ENCODE peak calls at places on chromosomes 12 and 14, in nine cellular contexts. One of them, this sample, is unnamed.

GRCh38 chr12:3950714-3951320 is 77.6 kb upstream of the PARP11 start:
- DNase-seq in foreskin fibroblast: no peak
- DNase-seq in body of pancreas: no peak
- DNase-seq in HFF-Myc: no peak
- DNase-seq in lower leg skin: no peak
- DNase-seq in PC-3: no peak
- DNase-seq in CD8-positive, alpha-beta T cell: no peak
- DNase-seq in K562: no peak
- DNase-seq in AG10803: no peak
- DNase-seq in this sample: peak

GRCh38 chr12:112188130-112188830 is 62.9 kb downstream of the TRAFD1 start:
- DNase-seq in foreskin fibroblast: no peak
- DNase-seq in body of pancreas: no peak
- DNase-seq in HFF-Myc: no peak
- DNase-seq in lower leg skin: no peak
- DNase-seq in PC-3: no peak
- DNase-seq in CD8-positive, alpha-beta T cell: no peak
- DNase-seq in K562: no peak
- DNase-seq in AG10803: no peak
- DNase-seq in this sample: no peak

GRCh38 chr14:77991128-77991772 is 178.9 kb upstream of the NRXN3 start:
- DNase-seq in foreskin fibroblast: no peak
- DNase-seq in body of pancreas: no peak
- DNase-seq in HFF-Myc: no peak
- DNase-seq in lower leg skin: no peak
- DNase-seq in PC-3: no peak
- DNase-seq in CD8-positive, alpha-beta T cell: no peak
- DNase-seq in K562: no peak
- DNase-seq in AG10803: no peak
- DNase-seq in this sample: peak

GRCh38 chr14:96083667-96084320 is 44.6 kb downstream of the C14orf132 start:
- DNase-seq in foreskin fibroblast: no peak
- DNase-seq in body of pancreas: peak
- DNase-seq in HFF-Myc: no peak
- DNase-seq in lower leg skin: no peak
- DNase-seq in PC-3: peak
- DNase-seq in CD8-positive, alpha-beta T cell: no peak
- DNase-seq in K562: no peak
- DNase-seq in AG10803: no peak
- DNase-seq in this sample: no peak

GRCh38 chr12:130161261-130162231 is 718 bp upstream of the FZD10 start:
- DNase-seq in foreskin fibroblast: peak
- DNase-seq in body of pancreas: peak
- DNase-seq in HFF-Myc: no peak
- DNase-seq in lower leg skin: peak
- DNase-seq in PC-3: no peak
- DNase-seq in CD8-positive, alpha-beta T cell: no peak
- DNase-seq in K562: no peak
- DNase-seq in AG10803: no peak
- DNase-seq in this sample: no peak

GRCh38 chr12:20109667-20110066 is 258.7 kb upstream of the PDE3A start:
- DNase-seq in foreskin fibroblast: no peak
- DNase-seq in body of pancreas: no peak
- DNase-seq in HFF-Myc: no peak
- DNase-seq in lower leg skin: no peak
- DNase-seq in PC-3: no peak
- DNase-seq in CD8-positive, alpha-beta T cell: no peak
- DNase-seq in K562: no peak
- DNase-seq in AG10803: no peak
- DNase-seq in this sample: no peak

GRCh38 chr14:74611672-74612345 is at the start of gene LTBP2:
- DNase-seq in foreskin fibroblast: peak
- DNase-seq in body of pancreas: peak
- DNase-seq in HFF-Myc: no peak
- DNase-seq in lower leg skin: peak
- DNase-seq in PC-3: peak
- DNase-seq in CD8-positive, alpha-beta T cell: peak
- DNase-seq in K562: peak
- DNase-seq in AG10803: no peak
- DNase-seq in this sample: no peak

GRCh38 chr12:113757223-113758002 is 208.7 kb downstream of the RBM19 start:
- DNase-seq in foreskin fibroblast: peak
- DNase-seq in body of pancreas: no peak
- DNase-seq in HFF-Myc: no peak
- DNase-seq in lower leg skin: no peak
- DNase-seq in PC-3: peak
- DNase-seq in CD8-positive, alpha-beta T cell: no peak
- DNase-seq in K562: no peak
- DNase-seq in AG10803: no peak
- DNase-seq in this sample: no peak

GRCh38 chr12:116495260-116495659 is 63.9 kb upstream of the MAP1LC3B2 start:
- DNase-seq in foreskin fibroblast: peak
- DNase-seq in body of pancreas: peak
- DNase-seq in HFF-Myc: peak
- DNase-seq in lower leg skin: no peak
- DNase-seq in PC-3: peak
- DNase-seq in CD8-positive, alpha-beta T cell: no peak
- DNase-seq in K562: no peak
- DNase-seq in AG10803: peak
- DNase-seq in this sample: no peak

GRCh38 chr12:132150780-132151144 is 6.5 kb downstream of the NOC4L start:
- DNase-seq in foreskin fibroblast: no peak
- DNase-seq in body of pancreas: no peak
- DNase-seq in HFF-Myc: no peak
- DNase-seq in lower leg skin: no peak
- DNase-seq in PC-3: no peak
- DNase-seq in CD8-positive, alpha-beta T cell: no peak
- DNase-seq in K562: no peak
- DNase-seq in AG10803: no peak
- DNase-seq in this sample: no peak

GRCh38 chr14:59028476-59029202 is 159.8 kb upstream of the DAAM1 start:
- DNase-seq in foreskin fibroblast: peak
- DNase-seq in body of pancreas: peak
- DNase-seq in HFF-Myc: peak
- DNase-seq in lower leg skin: peak
- DNase-seq in PC-3: peak
- DNase-seq in CD8-positive, alpha-beta T cell: no peak
- DNase-seq in K562: peak
- DNase-seq in AG10803: peak
- DNase-seq in this sample: peak

GRCh38 chr12:54051916-54052744 is 1.5 kb upstream of the HOXC4 start:
- DNase-seq in foreskin fibroblast: no peak
- DNase-seq in body of pancreas: no peak
- DNase-seq in HFF-Myc: no peak
- DNase-seq in lower leg skin: no peak
- DNase-seq in PC-3: peak
- DNase-seq in CD8-positive, alpha-beta T cell: no peak
- DNase-seq in K562: no peak
- DNase-seq in AG10803: no peak
- DNase-seq in this sample: no peak

GRCh38 chr12:93819048-93819491 is 141.9 kb downstream of the CRADD start:
- DNase-seq in foreskin fibroblast: peak
- DNase-seq in body of pancreas: peak
- DNase-seq in HFF-Myc: no peak
- DNase-seq in lower leg skin: peak
- DNase-seq in PC-3: no peak
- DNase-seq in CD8-positive, alpha-beta T cell: no peak
- DNase-seq in K562: no peak
- DNase-seq in AG10803: peak
- DNase-seq in this sample: no peak

GRCh38 chr12:42648061-42648460 is 58.5 kb upstream of the PRICKLE1 start:
- DNase-seq in foreskin fibroblast: no peak
- DNase-seq in body of pancreas: no peak
- DNase-seq in HFF-Myc: no peak
- DNase-seq in lower leg skin: no peak
- DNase-seq in PC-3: no peak
- DNase-seq in CD8-positive, alpha-beta T cell: no peak
- DNase-seq in K562: no peak
- DNase-seq in AG10803: no peak
- DNase-seq in this sample: no peak

GRCh38 chr14:69685716-69686115 is 74.3 kb downstream of the SUSD6 start:
- DNase-seq in foreskin fibroblast: peak
- DNase-seq in body of pancreas: peak
- DNase-seq in HFF-Myc: no peak
- DNase-seq in lower leg skin: peak
- DNase-seq in PC-3: peak
- DNase-seq in CD8-positive, alpha-beta T cell: no peak
- DNase-seq in K562: no peak
- DNase-seq in AG10803: peak
- DNase-seq in this sample: no peak

GRCh38 chr12:31756977-31757420 is 28.2 kb upstream of the AMN1 start:
- DNase-seq in foreskin fibroblast: peak
- DNase-seq in body of pancreas: no peak
- DNase-seq in HFF-Myc: no peak
- DNase-seq in lower leg skin: no peak
- DNase-seq in PC-3: peak
- DNase-seq in CD8-positive, alpha-beta T cell: no peak
- DNase-seq in K562: no peak
- DNase-seq in AG10803: no peak
- DNase-seq in this sample: no peak

GRCh38 chr14:22824711-22825359 is 4.9 kb upstream of the MRPL52 start:
- DNase-seq in foreskin fibroblast: peak
- DNase-seq in body of pancreas: peak
- DNase-seq in HFF-Myc: peak
- DNase-seq in lower leg skin: peak
- DNase-seq in PC-3: peak
- DNase-seq in CD8-positive, alpha-beta T cell: no peak
- DNase-seq in K562: peak
- DNase-seq in AG10803: peak
- DNase-seq in this sample: peak

GRCh38 chr12:52362118-52362726 is 5.1 kb downstream of the KRT85 start:
- DNase-seq in foreskin fibroblast: no peak
- DNase-seq in body of pancreas: no peak
- DNase-seq in HFF-Myc: no peak
- DNase-seq in lower leg skin: peak
- DNase-seq in PC-3: no peak
- DNase-seq in CD8-positive, alpha-beta T cell: no peak
- DNase-seq in K562: peak
- DNase-seq in AG10803: no peak
- DNase-seq in this sample: no peak

GRCh38 chr14:32397871-32398640 is 69.0 kb downstream of the AKAP6 start:
- DNase-seq in foreskin fibroblast: peak
- DNase-seq in body of pancreas: no peak
- DNase-seq in HFF-Myc: no peak
- DNase-seq in lower leg skin: no peak
- DNase-seq in PC-3: peak
- DNase-seq in CD8-positive, alpha-beta T cell: no peak
- DNase-seq in K562: no peak
- DNase-seq in AG10803: peak
- DNase-seq in this sample: no peak

DNA sequence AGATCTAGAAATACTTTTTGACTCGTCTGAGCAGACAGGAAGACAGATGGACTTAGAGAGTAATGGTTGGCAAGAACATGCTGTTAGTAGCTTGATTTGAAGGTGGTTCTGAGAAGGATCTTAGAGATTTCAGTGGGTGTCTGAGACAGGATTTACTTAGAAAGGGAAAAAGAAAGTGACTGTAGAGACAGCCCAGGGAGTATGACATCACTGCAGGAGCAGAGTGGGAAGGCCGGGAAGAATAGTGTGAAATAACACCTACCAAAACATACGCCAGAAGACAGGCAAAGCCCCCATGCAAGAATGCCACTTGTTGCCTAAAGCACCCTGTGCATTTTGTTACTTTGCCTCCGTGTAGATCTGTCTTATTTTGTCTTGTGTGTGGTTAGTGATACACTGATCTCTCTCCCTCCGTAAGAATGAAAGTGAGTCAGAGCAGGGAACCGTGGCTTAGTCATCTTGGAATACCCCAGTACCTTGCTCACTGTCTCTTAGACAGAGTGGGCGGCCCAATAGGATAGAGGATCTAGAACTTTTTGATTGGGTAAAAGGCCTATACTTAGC is 161.3 kb upstream of the IFNG-AS1 start:
- DNase-seq in foreskin fibroblast: peak
- DNase-seq in body of pancreas: peak
- DNase-seq in HFF-Myc: peak
- DNase-seq in lower leg skin: no peak
- DNase-seq in PC-3: peak
- DNase-seq in CD8-positive, alpha-beta T cell: no peak
- DNase-seq in K562: no peak
- DNase-seq in AG10803: peak
- DNase-seq in this sample: no peak
- H3K4me3 ChIP-seq in foreskin fibroblast: peak
- H3K4me3 ChIP-seq in body of pancreas: no peak
- H3K4me3 ChIP-seq in HFF-Myc: peak
- H3K4me3 ChIP-seq in lower leg skin: no peak
- H3K4me3 ChIP-seq in PC-3: peak
- H3K4me3 ChIP-seq in CD8-positive, alpha-beta T cell: no peak
- H3K4me3 ChIP-seq in K562: no peak
- H3K4me3 ChIP-seq in AG10803: peak
- H3K4me3 ChIP-seq in this sample: no peak

DNA sequence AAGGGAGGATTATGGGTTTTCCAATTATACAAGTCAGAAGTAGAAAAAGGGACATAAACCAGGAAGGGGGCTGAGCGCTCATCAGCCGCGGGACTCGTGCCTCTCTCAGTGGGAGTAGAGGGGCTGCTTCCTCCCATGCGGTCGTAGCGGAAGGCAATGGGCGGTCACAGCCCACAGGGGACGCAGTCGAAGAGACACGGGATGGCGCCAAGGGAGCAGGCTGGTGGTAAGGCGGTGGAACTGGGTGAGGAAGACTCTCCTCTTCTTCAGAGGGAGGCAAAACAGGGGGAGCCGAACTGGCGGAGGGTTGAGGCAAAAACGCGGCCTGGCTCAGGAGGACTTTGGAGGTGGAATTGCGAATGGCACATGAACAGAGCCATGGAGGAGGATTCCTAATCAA is 677.7 kb downstream of the TMEM121 start:
- DNase-seq in foreskin fibroblast: no peak
- DNase-seq in body of pancreas: no peak
- DNase-seq in HFF-Myc: no peak
- DNase-seq in lower leg skin: no peak
- DNase-seq in PC-3: no peak
- DNase-seq in CD8-positive, alpha-beta T cell: no peak
- DNase-seq in K562: peak
- DNase-seq in AG10803: no peak
- DNase-seq in this sample: no peak
- H3K4me3 ChIP-seq in foreskin fibroblast: no peak
- H3K4me3 ChIP-seq in body of pancreas: no peak
- H3K4me3 ChIP-seq in HFF-Myc: no peak
- H3K4me3 ChIP-seq in lower leg skin: no peak
- H3K4me3 ChIP-seq in PC-3: no peak
- H3K4me3 ChIP-seq in CD8-positive, alpha-beta T cell: no peak
- H3K4me3 ChIP-seq in K562: peak
- H3K4me3 ChIP-seq in AG10803: no peak
- H3K4me3 ChIP-seq in this sample: peak

GRCh38 chr14:54220122-54220691 is 176.6 kb upstream of the CDKN3 start:
- DNase-seq in foreskin fibroblast: peak
- DNase-seq in body of pancreas: no peak
- DNase-seq in HFF-Myc: no peak
- DNase-seq in lower leg skin: no peak
- DNase-seq in PC-3: no peak
- DNase-seq in CD8-positive, alpha-beta T cell: no peak
- DNase-seq in K562: no peak
- DNase-seq in AG10803: no peak
- DNase-seq in this sample: no peak
- H3K4me3 ChIP-seq in foreskin fibroblast: peak
- H3K4me3 ChIP-seq in body of pancreas: no peak
- H3K4me3 ChIP-seq in HFF-Myc: no peak
- H3K4me3 ChIP-seq in lower leg skin: no peak
- H3K4me3 ChIP-seq in PC-3: no peak
- H3K4me3 ChIP-seq in CD8-positive, alpha-beta T cell: no peak
- H3K4me3 ChIP-seq in K562: no peak
- H3K4me3 ChIP-seq in AG10803: peak
- H3K4me3 ChIP-seq in this sample: no peak

GRCh38 chr12:106115450-106115849 is 23.3 kb downstream of the NUAK1 start:
- DNase-seq in foreskin fibroblast: no peak
- DNase-seq in body of pancreas: no peak
- DNase-seq in HFF-Myc: no peak
- DNase-seq in lower leg skin: no peak
- DNase-seq in PC-3: no peak
- DNase-seq in CD8-positive, alpha-beta T cell: no peak
- DNase-seq in K562: no peak
- DNase-seq in AG10803: no peak
- DNase-seq in this sample: no peak
- H3K4me3 ChIP-seq in foreskin fibroblast: no peak
- H3K4me3 ChIP-seq in body of pancreas: no peak
- H3K4me3 ChIP-seq in HFF-Myc: no peak
- H3K4me3 ChIP-seq in lower leg skin: no peak
- H3K4me3 ChIP-seq in PC-3: no peak
- H3K4me3 ChIP-seq in CD8-positive, alpha-beta T cell: no peak
- H3K4me3 ChIP-seq in K562: no peak
- H3K4me3 ChIP-seq in AG10803: no peak
- H3K4me3 ChIP-seq in this sample: no peak

This sample was measured in Jurkat, Clone E6-1.